ENCODE peak calls at places on chromosomes 2 and 18, in five cellular contexts. One of them, this sample, is unnamed.

GRCh38 chr2:158456309-158457066 is at the start of the genes CCDC148 and PKP4:
- DNase-seq in GM06990: peak
- DNase-seq in fibroblast of pulmonary artery: peak
- DNase-seq in progenitor cell of endocrine pancreas: peak
- DNase-seq in H9: peak
- DNase-seq in this sample: peak

GRCh38 chr2:149200109-149200520 is 130.3 kb upstream of the LYPD6 start:
- DNase-seq in GM06990: no peak
- DNase-seq in fibroblast of pulmonary artery: peak
- DNase-seq in progenitor cell of endocrine pancreas: no peak
- DNase-seq in H9: no peak
- DNase-seq in this sample: peak

GRCh38 chr2:96359310-96359709 is 23.7 kb downstream of the NCAPH start:
- DNase-seq in GM06990: no peak
- DNase-seq in fibroblast of pulmonary artery: no peak
- DNase-seq in progenitor cell of endocrine pancreas: no peak
- DNase-seq in H9: no peak
- DNase-seq in this sample: no peak

GRCh38 chr2:163266772-163267171 is 428.2 kb upstream of the KCNH7 start:
- DNase-seq in GM06990: no peak
- DNase-seq in fibroblast of pulmonary artery: peak
- DNase-seq in progenitor cell of endocrine pancreas: no peak
- DNase-seq in H9: no peak
- DNase-seq in this sample: peak

GRCh38 chr18:11149441-11150270 is at the start of gene PIEZO2:
- DNase-seq in GM06990: peak
- DNase-seq in fibroblast of pulmonary artery: peak
- DNase-seq in progenitor cell of endocrine pancreas: peak
- DNase-seq in H9: peak
- DNase-seq in this sample: peak

GRCh38 chr2:128169094-128169493 is 78.1 kb downstream of the UGGT1 start:
- DNase-seq in GM06990: no peak
- DNase-seq in fibroblast of pulmonary artery: no peak
- DNase-seq in progenitor cell of endocrine pancreas: no peak
- DNase-seq in H9: no peak
- DNase-seq in this sample: no peak

GRCh38 chr2:3692375-3692774 is 11.0 kb upstream of the DCDC2C start:
- DNase-seq in GM06990: no peak
- DNase-seq in fibroblast of pulmonary artery: peak
- DNase-seq in progenitor cell of endocrine pancreas: no peak
- DNase-seq in H9: no peak
- DNase-seq in this sample: peak

GRCh38 chr2:104118889-104119288 is 735.0 kb upstream of the POU3F3 start:
- DNase-seq in GM06990: no peak
- DNase-seq in fibroblast of pulmonary artery: no peak
- DNase-seq in progenitor cell of endocrine pancreas: no peak
- DNase-seq in H9: no peak
- DNase-seq in this sample: no peak

GRCh38 chr2:149441255-149441654 is 110.9 kb downstream of the LYPD6 start:
- DNase-seq in GM06990: no peak
- DNase-seq in fibroblast of pulmonary artery: peak
- DNase-seq in progenitor cell of endocrine pancreas: no peak
- DNase-seq in H9: no peak
- DNase-seq in this sample: no peak

GRCh38 chr2:72917138-72917874 is at the start of gene EMX1:
- DNase-seq in GM06990: peak
- DNase-seq in fibroblast of pulmonary artery: no peak
- DNase-seq in progenitor cell of endocrine pancreas: peak
- DNase-seq in H9: peak
- DNase-seq in this sample: peak

GRCh38 chr18:23986610-23987359 is 27.8 kb upstream of the TTC39C start:
- DNase-seq in GM06990: peak
- DNase-seq in fibroblast of pulmonary artery: no peak
- DNase-seq in progenitor cell of endocrine pancreas: no peak
- DNase-seq in H9: no peak
- DNase-seq in this sample: no peak

GRCh38 chr2:179837408-179837807 is 24.0 kb downstream of the ZNF385B start:
- DNase-seq in GM06990: no peak
- DNase-seq in fibroblast of pulmonary artery: peak
- DNase-seq in progenitor cell of endocrine pancreas: no peak
- DNase-seq in H9: no peak
- DNase-seq in this sample: peak

GRCh38 chr18:46542545-46542944 is 114.5 kb downstream of the LOXHD1 start:
- DNase-seq in GM06990: no peak
- DNase-seq in fibroblast of pulmonary artery: peak
- DNase-seq in progenitor cell of endocrine pancreas: peak
- DNase-seq in H9: no peak
- DNase-seq in this sample: peak

GRCh38 chr2:85053802-85054201 is 79.4 kb upstream of the TCF7L1 start:
- DNase-seq in GM06990: no peak
- DNase-seq in fibroblast of pulmonary artery: peak
- DNase-seq in progenitor cell of endocrine pancreas: no peak
- DNase-seq in H9: no peak
- DNase-seq in this sample: peak

GRCh38 chr2:45736757-45737704 is 85.6 kb downstream of the PRKCE start:
- DNase-seq in GM06990: no peak
- DNase-seq in fibroblast of pulmonary artery: peak
- DNase-seq in progenitor cell of endocrine pancreas: no peak
- DNase-seq in H9: no peak
- DNase-seq in this sample: no peak

GRCh38 chr18:36295880-36296301 is 1.6 kb upstream of the FHOD3 start:
- DNase-seq in GM06990: no peak
- DNase-seq in fibroblast of pulmonary artery: no peak
- DNase-seq in progenitor cell of endocrine pancreas: no peak
- DNase-seq in H9: no peak
- DNase-seq in this sample: no peak

GRCh38 chr2:60821587-60822302 is 59.6 kb upstream of the REL start:
- DNase-seq in GM06990: no peak
- DNase-seq in fibroblast of pulmonary artery: no peak
- DNase-seq in progenitor cell of endocrine pancreas: no peak
- DNase-seq in H9: no peak
- DNase-seq in this sample: no peak

GRCh38 chr2:215847056-215847455 is 166.3 kb downstream of the MREG start:
- DNase-seq in GM06990: no peak
- DNase-seq in fibroblast of pulmonary artery: no peak
- DNase-seq in progenitor cell of endocrine pancreas: no peak
- DNase-seq in H9: no peak
- DNase-seq in this sample: no peak

GRCh38 chr2:149160701-149161217 is 122.3 kb downstream of the LYPD6B start:
- DNase-seq in GM06990: peak
- DNase-seq in fibroblast of pulmonary artery: no peak
- DNase-seq in progenitor cell of endocrine pancreas: no peak
- DNase-seq in H9: no peak
- DNase-seq in this sample: no peak

GRCh38 chr18:77711096-77711495 is 461.4 kb downstream of the GALR1 start:
- DNase-seq in GM06990: no peak
- DNase-seq in fibroblast of pulmonary artery: no peak
- DNase-seq in progenitor cell of endocrine pancreas: no peak
- DNase-seq in H9: no peak
- DNase-seq in this sample: no peak

GRCh38 chr18:32511147-32511546 is 40.5 kb upstream of the GAREM1 start:
- DNase-seq in GM06990: no peak
- DNase-seq in fibroblast of pulmonary artery: no peak
- DNase-seq in progenitor cell of endocrine pancreas: no peak
- DNase-seq in H9: no peak
- DNase-seq in this sample: no peak

GRCh38 chr2:105294844-105295481 is 34.6 kb downstream of the TGFBRAP1 start:
- DNase-seq in GM06990: peak
- DNase-seq in fibroblast of pulmonary artery: peak
- DNase-seq in progenitor cell of endocrine pancreas: peak
- DNase-seq in H9: peak
- DNase-seq in this sample: peak

GRCh38 chr2:85791704-85792565 is 38.1 kb downstream of the ATOH8 start:
- DNase-seq in GM06990: no peak
- DNase-seq in fibroblast of pulmonary artery: no peak
- DNase-seq in progenitor cell of endocrine pancreas: no peak
- DNase-seq in H9: no peak
- DNase-seq in this sample: no peak

GRCh38 chr2:160362018-160362417 is 131.6 kb downstream of the RBMS1 start:
- DNase-seq in GM06990: no peak
- DNase-seq in fibroblast of pulmonary artery: no peak
- DNase-seq in progenitor cell of endocrine pancreas: no peak
- DNase-seq in H9: no peak
- DNase-seq in this sample: no peak

GRCh38 chr2:200121931-200122330 is 166.5 kb downstream of the MAIP1 start:
- DNase-seq in GM06990: no peak
- DNase-seq in fibroblast of pulmonary artery: no peak
- DNase-seq in progenitor cell of endocrine pancreas: no peak
- DNase-seq in H9: no peak
- DNase-seq in this sample: no peak

This sample was measured in A172.